ENCODE peak calls at places on chromosome 2, in seven cellular contexts. D, C, S, A, J, L and Y are unnamed samples.

GRCh38 chr2:231068525-231069222 is 12.0 kb downstream of the PSMD1 start:
- DNase-seq in C (no peak), S (no peak), L (peak; percentile 17), A (peak; percentile 67), D (no peak), J (no peak), Y (peak; percentile 52)

GRCh38 chr2:173571021-173571821 is 216.5 kb downstream of the CDCA7 start:
- DNase-seq in L (peak; percentile 36), C (no peak), J (peak; percentile 30), A (peak; percentile 75), D (no peak), S (peak; percentile 24), Y (peak; percentile 38)

GRCh38 chr2:9412756-9413155 is 10.6 kb downstream of the ITGB1BP1 start:
- DNase-seq in J (no peak), D (no peak), C (no peak), L (no peak), S (no peak), A (no peak), Y (no peak)

GRCh38 chr2:174931724-174932123 is 73.5 kb downstream of the CHN1 start:
- DNase-seq in J (no peak), D (no peak), S (no peak), A (no peak), L (no peak), C (no peak), Y (no peak)

GRCh38 chr2:9085353-9085752 is 81.9 kb upstream of the MBOAT2 start:
- DNase-seq in J (no peak), A (no peak), D (no peak), C (no peak), S (no peak), L (no peak), Y (no peak)

GRCh38 chr2:42223067-42223636 is 54.0 kb downstream of the EML4 start:
- DNase-seq in J (no peak), S (no peak), A (peak; percentile 66), D (no peak), L (no peak), C (no peak), Y (no peak)

GRCh38 chr2:180385601-180386201 is 378.6 kb upstream of the CWC22 start:
- DNase-seq in J (no peak), C (no peak), D (no peak), S (no peak), A (no peak), L (no peak), Y (no peak)

GRCh38 chr2:100052645-100053044 is 89.7 kb downstream of the AFF3 start:
- DNase-seq in L (no peak), S (no peak), A (no peak), D (no peak), J (no peak), C (no peak), Y (no peak)

GRCh38 chr2:225865468-225865867 is 466.0 kb downstream of the NYAP2 start:
- DNase-seq in L (no peak), J (no peak), D (no peak), A (no peak), S (no peak), C (no peak), Y (no peak)

GRCh38 chr2:207409525-207409924 is 120.2 kb upstream of the CREB1 start:
- DNase-seq in J (no peak), A (no peak), L (peak; percentile 34), S (no peak), D (no peak), C (no peak), Y (no peak)

GRCh38 chr2:177489719-177490301 is 97.2 kb downstream of the AGPS start:
- DNase-seq in S (peak; percentile 8), C (no peak), L (peak; percentile 35), D (no peak), A (peak; percentile 42), J (peak; percentile 58), Y (peak; percentile 30)

GRCh38 chr2:241885701-241886643 is 16.4 kb downstream of the RTP5 start:
- DNase-seq in C (no peak), S (no peak), D (no peak), A (no peak), L (no peak), J (no peak), Y (peak; percentile 36)
- TF ChIP-seq MAX in C (no peak), S (no peak), D (no peak), A (no peak), L (no peak), J (no peak), Y (no peak)

GRCh38 chr2:147227313-147227712 is 617.5 kb upstream of the ACVR2A start:
- DNase-seq in J (no peak), A (no peak), L (no peak), D (no peak), C (no peak), S (no peak), Y (no peak)
- TF ChIP-seq MAX in J (no peak), A (no peak), L (no peak), D (no peak), C (no peak), S (no peak), Y (no peak)

GRCh38 chr2:70463581-70463980 is 90.0 kb downstream of the TGFA start:
- DNase-seq in D (no peak), S (no peak), A (no peak), L (no peak), C (no peak), J (no peak), Y (no peak)

GRCh38 chr2:70463997-70464396 is 89.6 kb downstream of the TGFA start:
- DNase-seq in S (no peak), C (no peak), A (no peak), L (no peak), J (no peak), D (no peak), Y (no peak)

GRCh38 chr2:70461414-70461813 is 92.2 kb downstream of the TGFA start:
- DNase-seq in J (no peak), L (no peak), D (no peak), S (no peak), C (no peak), A (no peak), Y (no peak)

GRCh38 chr2:70460333-70460732 is 93.3 kb downstream of the TGFA start:
- DNase-seq in S (no peak), C (no peak), A (no peak), L (no peak), J (no peak), D (peak; percentile 54), Y (no peak)

DNA sequence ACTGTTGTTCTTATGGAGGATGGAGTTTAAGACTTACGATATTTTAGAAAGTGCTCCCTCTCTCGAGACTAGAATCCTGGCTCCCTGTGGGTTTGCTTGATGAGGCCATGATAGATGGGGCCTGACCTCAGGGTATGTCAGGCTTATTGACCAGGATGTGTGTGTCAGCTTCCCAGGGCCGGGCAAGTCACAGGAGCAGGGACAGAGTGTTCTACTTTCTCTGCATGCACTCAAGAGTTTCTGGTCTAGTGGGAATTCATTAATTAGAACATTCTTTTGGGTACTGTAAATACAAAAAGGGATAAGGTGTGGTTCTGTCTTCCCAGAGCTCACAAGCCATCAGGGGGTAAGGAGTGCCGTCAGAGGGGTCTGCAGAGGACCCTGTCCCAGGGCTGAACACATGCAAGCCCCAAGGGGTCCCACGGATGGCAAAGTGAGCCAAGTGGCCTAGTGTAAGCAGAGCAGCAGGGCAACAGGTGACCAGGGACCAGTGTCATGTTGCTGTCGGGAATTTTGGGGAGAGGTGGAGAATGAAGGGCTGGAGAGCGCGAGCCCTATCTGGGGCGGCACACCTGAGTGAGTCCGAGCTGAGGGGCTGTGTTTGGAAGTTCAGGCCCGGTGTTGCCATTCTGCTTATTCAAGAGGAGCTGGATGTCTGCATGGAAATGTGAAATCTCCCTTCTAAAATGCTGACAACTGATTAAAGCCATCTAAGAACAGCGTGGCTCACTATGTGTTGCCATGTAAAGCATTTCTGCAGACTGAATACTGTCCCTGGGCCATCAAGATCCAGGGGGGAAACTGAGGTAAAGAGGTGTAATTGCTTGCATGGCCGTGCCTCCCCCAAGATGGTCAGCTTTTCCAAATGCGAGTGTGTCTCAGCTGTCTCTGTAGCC is 91.4 kb downstream of the TGFA start:
- DNase-seq in L (no peak), J (no peak), A (no peak), D (no peak), C (no peak), S (no peak), Y (no peak)
- TF ChIP-seq MAX in L (no peak), J (no peak), A (no peak), D (no peak), C (no peak), S (no peak), Y (no peak)

DNA sequence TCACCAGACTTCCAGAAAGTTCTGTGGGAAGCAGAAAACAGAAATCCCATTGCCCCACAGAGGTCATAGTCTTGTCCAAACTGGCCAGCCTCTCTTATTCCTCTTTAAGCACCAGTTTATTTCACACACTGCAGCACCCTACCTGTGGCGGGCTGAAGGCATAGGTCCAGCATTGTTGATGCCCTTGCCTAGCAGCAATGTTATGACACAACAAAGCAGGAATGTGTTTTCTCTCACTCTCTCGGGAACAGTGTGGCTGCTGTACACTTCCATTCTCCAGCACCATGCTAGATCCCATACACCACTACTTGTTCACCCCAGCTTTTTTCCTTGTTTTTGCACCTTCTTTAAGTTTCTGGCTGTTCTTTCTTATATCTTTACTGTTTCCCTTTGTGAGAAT is 181.6 kb downstream of the DNAH6 start:
- DNase-seq in A (peak; percentile 9), S (no peak), J (no peak), L (no peak), C (no peak), D (no peak), Y (no peak)
- TF ChIP-seq MAX in A (no peak), S (no peak), J (no peak), L (no peak), C (no peak), D (no peak), Y (no peak)

DNA sequence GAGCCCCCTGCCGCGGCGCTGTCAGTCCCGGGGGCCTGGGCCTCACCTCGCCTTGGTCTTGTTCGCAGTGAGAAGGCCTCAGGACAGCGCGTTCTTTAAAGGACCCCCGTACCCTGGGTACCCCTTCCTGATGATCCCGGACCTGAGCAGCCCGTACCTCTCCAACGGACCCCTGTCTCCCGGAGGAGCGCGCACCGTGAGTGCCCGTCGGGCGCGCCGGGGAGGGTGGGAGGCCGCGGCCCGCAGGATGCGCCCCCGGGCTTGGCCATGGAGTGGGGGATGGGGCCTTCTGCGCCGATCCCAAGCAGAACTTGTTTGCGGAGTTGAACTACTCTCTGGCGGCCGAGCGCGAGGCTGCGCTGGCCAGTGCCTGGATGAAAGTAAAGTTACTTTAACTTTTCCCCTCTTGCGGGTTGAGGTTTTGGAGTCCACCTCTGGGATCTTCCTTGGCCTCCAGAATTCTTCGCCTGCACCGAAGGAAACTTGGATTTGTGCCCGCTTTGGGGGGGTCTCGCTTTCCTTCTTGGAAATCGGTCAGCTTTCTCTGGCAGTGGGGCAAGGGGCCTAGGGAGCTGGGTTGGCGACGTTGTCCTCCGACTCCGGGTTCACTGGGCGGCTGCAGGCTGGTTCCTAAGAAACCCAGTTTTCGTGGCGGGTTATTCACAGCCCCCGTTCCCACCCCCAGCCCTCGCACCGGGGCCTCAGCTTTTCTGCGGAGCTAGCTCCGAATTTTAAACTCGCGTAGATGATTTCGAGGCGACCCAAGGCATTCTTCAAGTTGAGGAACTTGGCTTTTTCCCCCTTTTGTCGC is 1.3 kb downstream of the TCF7L1 start:
- DNase-seq in J (peak; percentile 39), A (no peak), L (no peak), C (no peak), S (no peak), D (peak; percentile 58), Y (peak; percentile 23)
- TF ChIP-seq MAX in J (no peak), A (no peak), L (no peak), C (no peak), S (no peak), D (no peak), Y (no peak)